ENCODE peak calls at places on chromosomes 1 and 21, in eight cellular contexts. One of them, this sample, is unnamed.
A peak's percentile ranks its signal among the peaks of the same experiment; 100 is the strongest.

GRCh38 chr1:6438047-6438525 is 13.5 kb downstream of the ESPN start:
- DNase-seq in AG10803: no peak
- DNase-seq in A549: peak; percentile 73
- DNase-seq in bronchial epithelial cell: peak; percentile 61
- DNase-seq in dorsolateral prefrontal cortex: peak; percentile 66
- DNase-seq in neural crest cell: peak; percentile 63
- DNase-seq in fibroblast of lung: peak; percentile 34
- DNase-seq in astrocyte of the cerebellum: peak; percentile 20
- DNase-seq in this sample: peak; percentile 52

GRCh38 chr1:157403203-157403602 is 149.1 kb downstream of the FCRL5 start:
- DNase-seq in bronchial epithelial cell: peak; percentile 46
- DNase-seq in AG10803: no peak
- DNase-seq in dorsolateral prefrontal cortex: no peak
- DNase-seq in fibroblast of lung: no peak
- DNase-seq in A549: peak; percentile 9
- DNase-seq in astrocyte of the cerebellum: no peak
- DNase-seq in neural crest cell: no peak
- DNase-seq in this sample: no peak

GRCh38 chr1:40919475-40920011 is 57.4 kb upstream of the CITED4 start:
- DNase-seq in astrocyte of the cerebellum: no peak
- DNase-seq in AG10803: no peak
- DNase-seq in dorsolateral prefrontal cortex: peak; percentile 80
- DNase-seq in A549: no peak
- DNase-seq in neural crest cell: no peak
- DNase-seq in bronchial epithelial cell: no peak
- DNase-seq in fibroblast of lung: no peak
- DNase-seq in this sample: no peak

GRCh38 chr1:187928288-187928687 is 1099.5 kb downstream of the PLA2G4A start:
- DNase-seq in bronchial epithelial cell: peak; percentile 31
- DNase-seq in astrocyte of the cerebellum: peak; percentile 36
- DNase-seq in A549: peak; percentile 25
- DNase-seq in neural crest cell: peak; percentile 2
- DNase-seq in dorsolateral prefrontal cortex: peak; percentile 38
- DNase-seq in fibroblast of lung: peak; percentile 67
- DNase-seq in AG10803: no peak
- DNase-seq in this sample: peak; percentile 34

GRCh38 chr1:208178091-208178529 is 66.1 kb downstream of the PLXNA2 start:
- DNase-seq in neural crest cell: no peak
- DNase-seq in astrocyte of the cerebellum: no peak
- DNase-seq in dorsolateral prefrontal cortex: peak; percentile 45
- DNase-seq in fibroblast of lung: no peak
- DNase-seq in A549: no peak
- DNase-seq in bronchial epithelial cell: peak; percentile 35
- DNase-seq in AG10803: no peak
- DNase-seq in this sample: no peak

GRCh38 chr1:41615981-41616380 is 131.5 kb upstream of the EDN2 start:
- DNase-seq in A549: no peak
- DNase-seq in astrocyte of the cerebellum: no peak
- DNase-seq in bronchial epithelial cell: no peak
- DNase-seq in AG10803: no peak
- DNase-seq in neural crest cell: no peak
- DNase-seq in dorsolateral prefrontal cortex: no peak
- DNase-seq in fibroblast of lung: no peak
- DNase-seq in this sample: no peak

GRCh38 chr1:40755052-40755451 is 28.5 kb upstream of the KCNQ4 start:
- DNase-seq in bronchial epithelial cell: peak; percentile 20
- DNase-seq in A549: no peak
- DNase-seq in astrocyte of the cerebellum: no peak
- DNase-seq in AG10803: peak; percentile 31
- DNase-seq in neural crest cell: no peak
- DNase-seq in dorsolateral prefrontal cortex: no peak
- DNase-seq in fibroblast of lung: peak; percentile 47
- DNase-seq in this sample: peak; percentile 11

GRCh38 chr1:32063261-32063681 is 9.5 kb upstream of the TMEM39B start:
- DNase-seq in dorsolateral prefrontal cortex: no peak
- DNase-seq in fibroblast of lung: peak; percentile 80
- DNase-seq in A549: peak; percentile 63
- DNase-seq in bronchial epithelial cell: peak; percentile 53
- DNase-seq in AG10803: peak; percentile 74
- DNase-seq in neural crest cell: no peak
- DNase-seq in astrocyte of the cerebellum: peak; percentile 63
- DNase-seq in this sample: peak; percentile 73

GRCh38 chr1:183953031-183953430 is 84.5 kb downstream of the COLGALT2 start:
- DNase-seq in fibroblast of lung: peak; percentile 11
- DNase-seq in AG10803: peak; percentile 16
- DNase-seq in neural crest cell: no peak
- DNase-seq in astrocyte of the cerebellum: no peak
- DNase-seq in bronchial epithelial cell: no peak
- DNase-seq in dorsolateral prefrontal cortex: no peak
- DNase-seq in A549: no peak
- DNase-seq in this sample: peak; percentile 55

GRCh38 chr1:28150125-28150780 is 26.2 kb downstream of the PTAFR start:
- DNase-seq in neural crest cell: no peak
- DNase-seq in AG10803: no peak
- DNase-seq in astrocyte of the cerebellum: no peak
- DNase-seq in dorsolateral prefrontal cortex: no peak
- DNase-seq in A549: no peak
- DNase-seq in fibroblast of lung: no peak
- DNase-seq in bronchial epithelial cell: no peak
- DNase-seq in this sample: no peak

GRCh38 chr1:219880765-219881457 is 47.4 kb downstream of the SLC30A10 start:
- DNase-seq in AG10803: no peak
- DNase-seq in dorsolateral prefrontal cortex: no peak
- DNase-seq in astrocyte of the cerebellum: no peak
- DNase-seq in A549: no peak
- DNase-seq in bronchial epithelial cell: no peak
- DNase-seq in fibroblast of lung: no peak
- DNase-seq in neural crest cell: no peak
- DNase-seq in this sample: no peak

DNA sequence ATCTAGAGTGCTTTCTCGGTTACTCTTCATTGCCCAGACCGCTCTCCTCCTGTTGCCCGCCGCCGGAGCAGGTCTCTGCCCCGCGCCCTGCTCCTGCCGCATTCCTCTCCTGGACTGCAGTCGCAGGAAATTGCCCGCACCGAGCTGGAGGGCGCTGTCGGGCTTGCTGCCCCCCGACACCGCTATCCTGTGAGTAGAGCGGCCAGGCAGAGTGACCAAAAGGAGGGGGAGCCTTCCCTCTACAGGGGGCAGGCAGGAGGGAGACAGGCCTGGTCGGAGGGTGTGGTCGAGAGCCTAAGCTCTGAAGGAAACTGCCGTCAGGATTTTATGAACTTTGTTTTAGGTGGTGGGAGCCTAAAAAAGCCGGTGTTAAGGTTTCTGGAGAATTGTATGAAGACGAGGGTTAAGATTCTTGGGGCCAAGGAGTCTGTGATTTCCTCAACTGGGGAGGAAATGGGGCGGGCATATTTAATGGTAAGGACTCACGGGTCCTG is 506 bp downstream of the LRIG2 start:
- DNase-seq in dorsolateral prefrontal cortex: no peak
- DNase-seq in A549: peak; percentile 54
- DNase-seq in bronchial epithelial cell: peak; percentile 54
- DNase-seq in neural crest cell: no peak
- DNase-seq in AG10803: peak; percentile 60
- DNase-seq in fibroblast of lung: peak; percentile 62
- DNase-seq in astrocyte of the cerebellum: no peak
- DNase-seq in this sample: peak; percentile 74
- TF ChIP-seq CTCF in dorsolateral prefrontal cortex: no peak
- TF ChIP-seq CTCF in A549: no peak
- TF ChIP-seq CTCF in bronchial epithelial cell: peak; percentile 66
- TF ChIP-seq CTCF in neural crest cell: peak; percentile 37
- TF ChIP-seq CTCF in AG10803: peak; percentile 48
- TF ChIP-seq CTCF in fibroblast of lung: peak; percentile 46
- TF ChIP-seq CTCF in astrocyte of the cerebellum: peak; percentile 57
- TF ChIP-seq CTCF in this sample: peak; percentile 56

GRCh38 chr21:25361097-25361496 is 246.2 kb downstream of the MRPL39 start:
- DNase-seq in AG10803: no peak
- DNase-seq in bronchial epithelial cell: no peak
- DNase-seq in fibroblast of lung: no peak
- DNase-seq in astrocyte of the cerebellum: no peak
- DNase-seq in A549: no peak
- DNase-seq in dorsolateral prefrontal cortex: no peak
- DNase-seq in neural crest cell: no peak
- DNase-seq in this sample: no peak

GRCh38 chr21:25361765-25362164 is 245.5 kb downstream of the MRPL39 start:
- DNase-seq in dorsolateral prefrontal cortex: no peak
- DNase-seq in A549: no peak
- DNase-seq in astrocyte of the cerebellum: no peak
- DNase-seq in AG10803: no peak
- DNase-seq in bronchial epithelial cell: no peak
- DNase-seq in neural crest cell: no peak
- DNase-seq in fibroblast of lung: no peak
- DNase-seq in this sample: no peak

GRCh38 chr21:25362375-25363267 is 244.7 kb downstream of the MRPL39 start:
- DNase-seq in A549: no peak
- DNase-seq in dorsolateral prefrontal cortex: no peak
- DNase-seq in astrocyte of the cerebellum: no peak
- DNase-seq in AG10803: no peak
- DNase-seq in neural crest cell: no peak
- DNase-seq in fibroblast of lung: no peak
- DNase-seq in bronchial epithelial cell: no peak
- DNase-seq in this sample: no peak

GRCh38 chr21:25359724-25360123 is 247.6 kb downstream of the MRPL39 start:
- DNase-seq in fibroblast of lung: peak; percentile 23
- DNase-seq in dorsolateral prefrontal cortex: no peak
- DNase-seq in AG10803: no peak
- DNase-seq in astrocyte of the cerebellum: no peak
- DNase-seq in neural crest cell: no peak
- DNase-seq in bronchial epithelial cell: no peak
- DNase-seq in A549: no peak
- DNase-seq in this sample: no peak

DNA sequence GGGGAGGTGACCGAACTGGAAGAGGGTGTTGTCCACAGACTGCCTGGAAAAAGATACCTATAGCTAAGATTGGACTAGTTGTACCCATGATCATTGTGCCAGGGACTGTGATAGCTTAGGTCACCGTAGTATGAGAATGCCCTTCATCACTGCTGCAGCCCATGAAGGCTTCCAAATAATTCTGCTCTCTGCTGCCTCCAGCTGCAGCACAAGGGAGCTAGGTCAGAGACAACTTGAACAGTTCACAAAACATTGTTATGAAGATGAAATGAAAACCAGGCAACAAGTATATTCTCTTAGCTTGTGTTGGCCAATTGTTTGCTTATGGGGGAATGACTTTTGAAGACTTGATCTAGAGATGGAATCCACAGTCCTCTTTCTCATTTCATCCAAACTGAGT is 246.7 kb downstream of the MRPL39 start:
- DNase-seq in bronchial epithelial cell: no peak
- DNase-seq in dorsolateral prefrontal cortex: no peak
- DNase-seq in neural crest cell: no peak
- DNase-seq in astrocyte of the cerebellum: no peak
- DNase-seq in A549: no peak
- DNase-seq in fibroblast of lung: no peak
- DNase-seq in AG10803: no peak
- DNase-seq in this sample: no peak
- TF ChIP-seq CTCF in bronchial epithelial cell: no peak
- TF ChIP-seq CTCF in dorsolateral prefrontal cortex: no peak
- TF ChIP-seq CTCF in neural crest cell: no peak
- TF ChIP-seq CTCF in astrocyte of the cerebellum: peak; percentile 39
- TF ChIP-seq CTCF in A549: no peak
- TF ChIP-seq CTCF in fibroblast of lung: peak; percentile 33
- TF ChIP-seq CTCF in AG10803: peak; percentile 42
- TF ChIP-seq CTCF in this sample: peak; percentile 30

GRCh38 chr21:36708512-36709029 is 9.7 kb downstream of the SIM2 start:
- DNase-seq in bronchial epithelial cell: no peak
- DNase-seq in astrocyte of the cerebellum: no peak
- DNase-seq in AG10803: no peak
- DNase-seq in neural crest cell: no peak
- DNase-seq in fibroblast of lung: no peak
- DNase-seq in A549: no peak
- DNase-seq in dorsolateral prefrontal cortex: no peak
- DNase-seq in this sample: no peak

GRCh38 chr21:36707763-36708511 is 9.0 kb downstream of the SIM2 start:
- DNase-seq in AG10803: no peak
- DNase-seq in astrocyte of the cerebellum: no peak
- DNase-seq in fibroblast of lung: no peak
- DNase-seq in A549: no peak
- DNase-seq in neural crest cell: no peak
- DNase-seq in dorsolateral prefrontal cortex: peak; percentile 15
- DNase-seq in bronchial epithelial cell: no peak
- DNase-seq in this sample: no peak

GRCh38 chr21:36706482-36706852 is 7.6 kb downstream of the SIM2 start:
- DNase-seq in dorsolateral prefrontal cortex: no peak
- DNase-seq in A549: no peak
- DNase-seq in astrocyte of the cerebellum: no peak
- DNase-seq in neural crest cell: no peak
- DNase-seq in AG10803: no peak
- DNase-seq in fibroblast of lung: no peak
- DNase-seq in bronchial epithelial cell: no peak
- DNase-seq in this sample: no peak

GRCh38 chr21:36705679-36706481 is 7.0 kb downstream of the SIM2 start:
- DNase-seq in astrocyte of the cerebellum: no peak
- DNase-seq in AG10803: no peak
- DNase-seq in fibroblast of lung: no peak
- DNase-seq in neural crest cell: no peak
- DNase-seq in bronchial epithelial cell: no peak
- DNase-seq in A549: no peak
- DNase-seq in dorsolateral prefrontal cortex: no peak
- DNase-seq in this sample: no peak

GRCh38 chr21:36706951-36707762 is 8.2 kb downstream of the SIM2 start:
- DNase-seq in bronchial epithelial cell: no peak
- DNase-seq in astrocyte of the cerebellum: no peak
- DNase-seq in neural crest cell: no peak
- DNase-seq in A549: no peak
- DNase-seq in AG10803: no peak
- DNase-seq in fibroblast of lung: peak; percentile 34
- DNase-seq in dorsolateral prefrontal cortex: peak; percentile 34
- DNase-seq in this sample: no peak
- TF ChIP-seq CTCF in bronchial epithelial cell: peak; percentile 7
- TF ChIP-seq CTCF in astrocyte of the cerebellum: no peak
- TF ChIP-seq CTCF in neural crest cell: no peak
- TF ChIP-seq CTCF in A549: no peak
- TF ChIP-seq CTCF in AG10803: peak; percentile 4
- TF ChIP-seq CTCF in fibroblast of lung: peak; percentile 18
- TF ChIP-seq CTCF in dorsolateral prefrontal cortex: no peak
- TF ChIP-seq CTCF in this sample: no peak

DNA sequence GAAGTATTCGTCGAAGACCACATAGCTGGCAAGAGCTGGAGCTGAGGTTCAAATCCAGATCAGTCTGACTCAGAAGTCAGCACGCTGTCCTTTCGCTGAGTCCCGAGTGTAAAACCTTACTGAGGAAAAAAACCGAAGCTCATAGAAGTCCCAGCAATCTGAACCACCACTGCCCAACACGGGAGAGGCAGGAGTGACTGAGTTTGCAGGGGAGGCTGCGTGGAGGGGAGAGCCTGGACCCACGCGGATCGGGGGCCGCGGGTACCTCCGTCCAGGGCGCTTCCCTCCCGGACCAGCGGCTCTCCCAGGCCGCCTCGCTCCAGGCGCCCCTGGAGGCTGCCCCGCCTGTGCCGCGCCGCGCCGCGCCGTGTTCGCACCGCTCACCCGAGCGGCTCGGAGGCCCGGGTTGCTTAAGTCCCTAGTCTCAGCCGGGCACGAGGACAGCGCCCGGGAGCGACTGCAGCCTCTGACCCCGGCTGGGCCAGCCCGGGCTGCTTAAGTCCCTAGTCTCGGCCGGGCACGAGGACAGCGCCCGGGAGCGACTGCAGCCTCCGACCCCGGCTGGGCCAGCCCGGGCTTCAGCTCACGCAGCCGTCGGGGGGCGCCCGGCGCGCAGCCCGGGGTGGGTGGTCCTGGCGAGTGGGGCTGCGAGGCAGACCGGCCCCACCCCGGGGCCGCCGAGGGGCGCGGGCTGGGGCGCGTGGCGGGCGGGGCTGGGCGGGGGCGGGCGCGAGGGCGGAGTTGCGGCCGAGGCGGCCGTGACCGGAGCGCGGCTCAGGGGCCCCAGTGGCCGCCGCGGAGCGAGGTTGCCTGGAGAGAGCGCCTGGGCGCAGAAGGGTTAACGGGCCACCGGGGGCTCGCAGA is at the start of gene ADAMTSL4:
- DNase-seq in neural crest cell: peak; percentile 50
- DNase-seq in bronchial epithelial cell: peak; percentile 48
- DNase-seq in AG10803: peak; percentile 82
- DNase-seq in dorsolateral prefrontal cortex: no peak
- DNase-seq in astrocyte of the cerebellum: no peak
- DNase-seq in A549: peak; percentile 80
- DNase-seq in fibroblast of lung: peak; percentile 87
- DNase-seq in this sample: peak; percentile 89
- TF ChIP-seq CTCF in neural crest cell: peak; percentile 35
- TF ChIP-seq CTCF in bronchial epithelial cell: peak; percentile 30
- TF ChIP-seq CTCF in AG10803: no peak
- TF ChIP-seq CTCF in dorsolateral prefrontal cortex: no peak
- TF ChIP-seq CTCF in astrocyte of the cerebellum: peak; percentile 14
- TF ChIP-seq CTCF in A549: no peak
- TF ChIP-seq CTCF in fibroblast of lung: no peak
- TF ChIP-seq CTCF in this sample: peak; percentile 28

This sample was measured in fibroblast of villous mesenchyme.